ENCODE peak calls at places on chromosomes 1 and 21, in nine cellular contexts. X is cardiac muscle cell, D is thyroid gland, T is fibroblast of pulmonary artery, N is AG09309, Q is esophagus squamous epithelium, H is ovary, I is right lobe of liver, Z is astrocyte. A is an unnamed sample.

GRCh38 chr1:234709473-234710279 is 99.7 kb upstream of the IRF2BP2 start:
- DNase-seq in X (peak), D (peak), T (no peak), N (no peak), Q (no peak), H (no peak), I (no peak), Z (no peak), A (peak)

GRCh38 chr1:17195731-17196130 is 9.2 kb upstream of the PADI1 start:
- DNase-seq in X (no peak), D (no peak), T (no peak), N (no peak), Q (no peak), H (peak), I (peak), Z (no peak), A (no peak)

GRCh38 chr1:228964178-228964819 is 229.0 kb downstream of the RHOU start:
- DNase-seq in X (no peak), D (peak), T (peak), N (peak), Q (no peak), H (peak), I (no peak), Z (peak), A (no peak)

GRCh38 chr1:35640380-35641232 is 720 bp downstream of the PSMB2 start:
- DNase-seq in X (no peak), D (no peak), T (no peak), N (no peak), Q (no peak), H (no peak), I (no peak), Z (no peak), A (no peak)

GRCh38 chr1:219554109-219554508 is 58.8 kb downstream of the ZC3H11B start:
- DNase-seq in X (no peak), D (no peak), T (no peak), N (peak), Q (no peak), H (no peak), I (no peak), Z (no peak), A (no peak)

GRCh38 chr1:66552829-66553228 is 18.9 kb downstream of the SGIP1 start:
- DNase-seq in X (no peak), D (peak), T (peak), N (no peak), Q (no peak), H (peak), I (no peak), Z (no peak), A (no peak)

GRCh38 chr1:61183471-61184034 is 101.2 kb downstream of the NFIA start:
- DNase-seq in X (no peak), D (peak), T (peak), N (no peak), Q (no peak), H (peak), I (peak), Z (no peak), A (no peak)

GRCh38 chr1:205488074-205488723 is 16.3 kb upstream of the CDK18 start:
- DNase-seq in X (peak), D (peak), T (peak), N (peak), Q (no peak), H (peak), I (no peak), Z (peak), A (no peak)

GRCh38 chr1:85274969-85275453 is 1.4 kb downstream of the BCL10 start:
- DNase-seq in X (no peak), D (no peak), T (peak), N (no peak), Q (no peak), H (no peak), I (no peak), Z (peak), A (no peak)

GRCh38 chr1:221868894-221869293 is 127.0 kb upstream of the DUSP10 start:
- DNase-seq in X (no peak), D (no peak), T (peak), N (no peak), Q (no peak), H (no peak), I (no peak), Z (peak), A (no peak)

GRCh38 chr1:60034999-60035398 is 38.6 kb downstream of the C1orf87 start:
- DNase-seq in X (no peak), D (no peak), T (no peak), N (no peak), Q (no peak), H (no peak), I (no peak), Z (no peak), A (no peak)

GRCh38 chr1:161843156-161843555 is 77.0 kb downstream of the ATF6 start:
- DNase-seq in X (no peak), D (no peak), T (peak), N (no peak), Q (no peak), H (no peak), I (no peak), Z (peak), A (no peak)

GRCh38 chr1:31583995-31584868 is 7.9 kb downstream of the TINAGL1 start:
- DNase-seq in X (peak), D (peak), T (peak), N (no peak), Q (no peak), H (peak), I (peak), Z (no peak), A (peak)

GRCh38 chr1:17587693-17588047 is 48.2 kb downstream of the ARHGEF10L start:
- DNase-seq in X (peak), D (no peak), T (peak), N (peak), Q (no peak), H (no peak), I (no peak), Z (peak), A (no peak)

GRCh38 chr1:227895828-227896685 is 51.7 kb downstream of the WNT9A start:
- DNase-seq in X (peak), D (peak), T (no peak), N (no peak), Q (no peak), H (peak), I (peak), Z (peak), A (peak)

GRCh38 chr21:25508364-25508763 is 98.9 kb downstream of the MRPL39 start:
- DNase-seq in X (peak), D (no peak), T (no peak), N (no peak), Q (no peak), H (no peak), I (no peak), Z (peak), A (no peak)

GRCh38 chr21:25506268-25506667 is 101.0 kb downstream of the MRPL39 start:
- DNase-seq in X (no peak), D (no peak), T (no peak), N (no peak), Q (no peak), H (no peak), I (no peak), Z (no peak), A (no peak)

GRCh38 chr21:25506887-25507286 is 100.4 kb downstream of the MRPL39 start:
- DNase-seq in X (no peak), D (no peak), T (peak), N (no peak), Q (no peak), H (no peak), I (no peak), Z (peak), A (no peak)

GRCh38 chr21:25509862-25510261 is 97.4 kb downstream of the MRPL39 start:
- DNase-seq in X (no peak), D (no peak), T (no peak), N (no peak), Q (no peak), H (no peak), I (no peak), Z (no peak), A (no peak)

GRCh38 chr21:25507522-25507921 is 99.8 kb downstream of the MRPL39 start:
- DNase-seq in X (no peak), D (no peak), T (no peak), N (no peak), Q (no peak), H (no peak), I (no peak), Z (no peak), A (no peak)
- TF ChIP-seq CTCF in X (no peak), D (no peak), T (no peak), N (no peak), Q (no peak), H (no peak), I (no peak), Z (no peak), A (no peak)

GRCh38 chr21:41953249-41953830 is 478 bp downstream of the C2CD2 start:
- DNase-seq in X (peak), D (peak), T (no peak), N (no peak), Q (no peak), H (peak), I (no peak), Z (no peak), A (no peak)
- H3K4me3 ChIP-seq in X (peak), D (peak), T (peak), N (peak), Q (peak), H (peak), I (peak), Z (peak), A (peak)

DNA sequence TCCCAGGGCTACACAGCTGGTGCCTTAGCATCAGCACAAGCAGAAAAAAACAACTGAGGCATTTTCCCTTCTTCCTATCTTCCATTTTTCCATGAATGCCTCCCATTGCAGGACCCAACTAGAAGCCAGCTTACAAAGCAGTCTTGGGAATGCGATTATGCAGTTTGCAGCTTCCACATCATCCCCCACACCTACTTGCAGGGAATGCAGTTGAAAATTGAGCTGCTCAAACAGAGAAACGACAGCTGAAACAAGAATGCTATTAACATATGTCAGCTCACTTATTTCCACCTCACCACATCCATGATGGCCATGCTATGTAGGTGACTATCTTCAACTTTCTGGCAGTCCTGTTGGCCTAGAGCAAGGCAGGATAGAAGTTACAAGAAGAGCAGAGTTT is 150.6 kb upstream of the KCTD3 start:
- DNase-seq in X (no peak), D (no peak), T (no peak), N (no peak), Q (no peak), H (no peak), I (no peak), Z (no peak), A (no peak)
- TF ChIP-seq CTCF in X (no peak), D (no peak), T (no peak), N (no peak), Q (no peak), H (no peak), I (no peak), Z (no peak), A (no peak)

GRCh38 chr1:8213676-8214075 is 104.2 kb upstream of the SLC45A1 start:
- DNase-seq in X (no peak), D (no peak), T (no peak), N (no peak), Q (no peak), H (no peak), I (no peak), Z (no peak), A (no peak)

GRCh38 chr1:8213136-8213535 is 104.8 kb upstream of the SLC45A1 start:
- DNase-seq in X (no peak), D (no peak), T (no peak), N (no peak), Q (no peak), H (no peak), I (no peak), Z (no peak), A (no peak)

GRCh38 chr1:8211251-8211619 is 106.7 kb upstream of the SLC45A1 start:
- DNase-seq in X (no peak), D (no peak), T (no peak), N (no peak), Q (no peak), H (no peak), I (no peak), Z (no peak), A (no peak)

GRCh38 chr1:8211620-8212442 is 106.1 kb upstream of the SLC45A1 start:
- DNase-seq in X (no peak), D (no peak), T (peak), N (peak), Q (no peak), H (no peak), I (no peak), Z (peak), A (peak)

DNA sequence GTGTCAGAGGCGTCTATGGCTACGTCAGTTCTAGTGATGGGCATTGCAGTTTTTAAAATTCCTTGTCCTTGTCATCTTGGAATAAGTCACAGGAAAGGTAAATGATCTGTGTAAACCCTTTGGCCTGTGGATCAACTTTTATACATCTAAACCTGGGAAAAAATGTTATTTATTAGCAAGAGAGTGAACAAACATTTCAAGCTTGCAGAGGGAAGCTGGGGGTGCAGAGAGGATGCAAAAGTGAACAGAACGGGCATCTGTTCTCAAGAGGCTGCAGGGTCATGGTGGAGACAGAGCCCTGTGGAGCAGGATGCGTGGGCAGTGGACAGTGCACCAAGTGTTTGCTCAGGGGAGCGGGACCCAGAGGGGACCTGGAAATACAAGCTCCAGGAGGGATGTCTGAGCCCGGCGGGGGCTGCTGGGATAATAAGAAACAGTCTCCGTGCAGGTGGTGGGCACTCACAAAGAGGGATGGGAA is 105.4 kb upstream of the SLC45A1 start:
- DNase-seq in X (no peak), D (no peak), T (no peak), N (no peak), Q (no peak), H (no peak), I (no peak), Z (no peak), A (no peak)
- H3K4me3 ChIP-seq in X (no peak), D (no peak), T (no peak), N (no peak), Q (no peak), H (no peak), I (no peak), Z (peak), A (peak)

DNA sequence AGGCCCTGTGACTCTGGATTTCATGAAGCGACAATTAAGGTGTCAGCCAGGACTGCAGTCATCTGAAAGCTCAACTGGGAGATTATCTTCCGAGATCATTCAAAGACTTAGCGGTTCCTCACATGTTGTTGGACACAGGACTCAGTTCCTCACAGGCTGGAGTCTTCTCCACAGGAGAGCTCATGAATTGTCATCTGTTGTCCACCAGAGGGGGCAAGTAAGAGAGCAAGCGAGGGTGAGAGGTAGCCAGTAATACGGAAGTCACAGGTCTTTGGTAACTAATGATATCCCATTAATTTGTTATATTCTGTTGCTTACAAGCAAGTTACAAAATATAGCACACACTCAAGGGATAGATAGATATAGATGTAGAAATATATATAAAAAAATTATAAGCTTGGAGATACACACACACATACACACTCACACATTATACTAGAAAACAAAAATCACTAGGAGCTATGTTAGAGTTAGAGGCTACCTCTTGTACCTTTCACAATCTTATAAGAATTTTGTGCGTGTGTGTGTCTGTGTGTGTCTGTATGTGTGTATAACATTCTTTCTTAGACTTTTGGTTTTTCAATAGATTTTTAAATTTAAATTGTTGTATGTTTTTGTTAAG is 1695.3 kb downstream of the BRINP3 start:
- DNase-seq in X (peak), D (no peak), T (peak), N (no peak), Q (no peak), H (no peak), I (peak), Z (peak), A (no peak)
- TF ChIP-seq CTCF in X (peak), D (peak), T (peak), N (no peak), Q (no peak), H (no peak), I (peak), Z (peak), A (peak)